ENCODE peak calls at places on chromosome 17, in five cellular contexts. One of them, this sample, is unnamed.

GRCh38 chr17:79090503-79091372 is 16.1 kb downstream of the ENGASE start:
- DNase-seq in RCC 7860: no peak
- DNase-seq in tibial artery: no peak
- DNase-seq in hypothalamus: no peak
- DNase-seq in foreskin fibroblast: no peak
- DNase-seq in this sample: no peak

GRCh38 chr17:78645421-78646295 is 68.5 kb upstream of the DNAH17 start:
- DNase-seq in RCC 7860: no peak
- DNase-seq in tibial artery: peak; percentile 78
- DNase-seq in hypothalamus: peak; percentile 32
- DNase-seq in foreskin fibroblast: no peak
- DNase-seq in this sample: no peak

GRCh38 chr17:6753006-6753445 is 2.8 kb upstream of the XAF1 start:
- DNase-seq in RCC 7860: peak; percentile 93
- DNase-seq in tibial artery: peak; percentile 66
- DNase-seq in hypothalamus: peak; percentile 58
- DNase-seq in foreskin fibroblast: peak; percentile 70
- DNase-seq in this sample: peak; percentile 61

GRCh38 chr17:48592097-48592496 is 1.5 kb downstream of the HOXB5 start:
- DNase-seq in RCC 7860: no peak
- DNase-seq in tibial artery: no peak
- DNase-seq in hypothalamus: no peak
- DNase-seq in foreskin fibroblast: no peak
- DNase-seq in this sample: no peak

GRCh38 chr17:72421128-72422092 is 300.6 kb downstream of the SOX9 start:
- DNase-seq in RCC 7860: peak; percentile 100
- DNase-seq in tibial artery: no peak
- DNase-seq in hypothalamus: peak; percentile 10
- DNase-seq in foreskin fibroblast: peak; percentile 93
- DNase-seq in this sample: peak; percentile 31

GRCh38 chr17:31787857-31788570 is 71.0 kb downstream of the COPRS start:
- DNase-seq in RCC 7860: peak; percentile 35
- DNase-seq in tibial artery: peak; percentile 54
- DNase-seq in hypothalamus: no peak
- DNase-seq in foreskin fibroblast: peak; percentile 97
- DNase-seq in this sample: peak; percentile 67

GRCh38 chr17:81339502-81340296 is 44.6 kb upstream of the SLC38A10 start:
- DNase-seq in RCC 7860: peak; percentile 48
- DNase-seq in tibial artery: no peak
- DNase-seq in hypothalamus: no peak
- DNase-seq in foreskin fibroblast: no peak
- DNase-seq in this sample: no peak

GRCh38 chr17:50209472-50210248 is 8.2 kb upstream of the COL1A1 start:
- DNase-seq in RCC 7860: peak; percentile 55
- DNase-seq in tibial artery: peak; percentile 88
- DNase-seq in hypothalamus: no peak
- DNase-seq in foreskin fibroblast: peak; percentile 100
- DNase-seq in this sample: peak; percentile 99

GRCh38 chr17:44307387-44308186 is 814 bp upstream of the RUNDC3A start:
- DNase-seq in RCC 7860: no peak
- DNase-seq in tibial artery: no peak
- DNase-seq in hypothalamus: peak; percentile 86
- DNase-seq in foreskin fibroblast: peak; percentile 26
- DNase-seq in this sample: no peak

GRCh38 chr17:43216762-43217613 is 5.3 kb downstream of the TMEM106A start:
- DNase-seq in RCC 7860: no peak
- DNase-seq in tibial artery: no peak
- DNase-seq in hypothalamus: no peak
- DNase-seq in foreskin fibroblast: no peak
- DNase-seq in this sample: no peak

GRCh38 chr17:82101301-82101715 is 3.3 kb upstream of the FASN start:
- DNase-seq in RCC 7860: no peak
- DNase-seq in tibial artery: no peak
- DNase-seq in hypothalamus: no peak
- DNase-seq in foreskin fibroblast: no peak
- DNase-seq in this sample: no peak

GRCh38 chr17:80795737-80796136 is 195.9 kb upstream of the CHMP6 start:
- DNase-seq in RCC 7860: peak; percentile 34
- DNase-seq in tibial artery: no peak
- DNase-seq in hypothalamus: peak; percentile 52
- DNase-seq in foreskin fibroblast: no peak
- DNase-seq in this sample: no peak

GRCh38 chr17:17567631-17568030 is 23.9 kb downstream of the PEMT start:
- DNase-seq in RCC 7860: no peak
- DNase-seq in tibial artery: peak; percentile 56
- DNase-seq in hypothalamus: peak; percentile 83
- DNase-seq in foreskin fibroblast: peak; percentile 29
- DNase-seq in this sample: peak; percentile 73

GRCh38 chr17:40242774-40243173 is 23.7 kb downstream of the WIPF2 start:
- DNase-seq in RCC 7860: no peak
- DNase-seq in tibial artery: no peak
- DNase-seq in hypothalamus: no peak
- DNase-seq in foreskin fibroblast: no peak
- DNase-seq in this sample: no peak

GRCh38 chr17:34443832-34444469 is 80.9 kb upstream of the CCL1 start:
- DNase-seq in RCC 7860: no peak
- DNase-seq in tibial artery: no peak
- DNase-seq in hypothalamus: no peak
- DNase-seq in foreskin fibroblast: no peak
- DNase-seq in this sample: no peak

GRCh38 chr17:29179232-29180036 is 764 bp downstream of the MYO18A start:
- DNase-seq in RCC 7860: no peak
- DNase-seq in tibial artery: no peak
- DNase-seq in hypothalamus: no peak
- DNase-seq in foreskin fibroblast: no peak
- DNase-seq in this sample: no peak

GRCh38 chr17:17391575-17392370 is 85.0 kb upstream of the MED9 start:
- DNase-seq in RCC 7860: no peak
- DNase-seq in tibial artery: no peak
- DNase-seq in hypothalamus: no peak
- DNase-seq in foreskin fibroblast: no peak
- DNase-seq in this sample: no peak

GRCh38 chr17:57104461-57105175 is 19.6 kb downstream of the AKAP1 start:
- DNase-seq in RCC 7860: peak; percentile 29
- DNase-seq in tibial artery: no peak
- DNase-seq in hypothalamus: no peak
- DNase-seq in foreskin fibroblast: peak; percentile 65
- DNase-seq in this sample: no peak

GRCh38 chr17:60960398-60961065 is 282.9 kb downstream of the BCAS3 start:
- DNase-seq in RCC 7860: no peak
- DNase-seq in tibial artery: no peak
- DNase-seq in hypothalamus: no peak
- DNase-seq in foreskin fibroblast: no peak
- DNase-seq in this sample: no peak

GRCh38 chr17:4136373-4136772 is 6.5 kb downstream of the ZZEF1 start:
- DNase-seq in RCC 7860: no peak
- DNase-seq in tibial artery: no peak
- DNase-seq in hypothalamus: peak; percentile 23
- DNase-seq in foreskin fibroblast: no peak
- DNase-seq in this sample: no peak

GRCh38 chr17:82049521-82049971 is 2.1 kb downstream of the RFNG start:
- DNase-seq in RCC 7860: no peak
- DNase-seq in tibial artery: no peak
- DNase-seq in hypothalamus: no peak
- DNase-seq in foreskin fibroblast: no peak
- DNase-seq in this sample: no peak

GRCh38 chr17:73311781-73312641 is at the start of gene CDC42EP4:
- DNase-seq in RCC 7860: peak; percentile 89
- DNase-seq in tibial artery: peak; percentile 95
- DNase-seq in hypothalamus: peak; percentile 97
- DNase-seq in foreskin fibroblast: peak; percentile 95
- DNase-seq in this sample: peak; percentile 91

GRCh38 chr17:42980766-42981397 is 517 bp downstream of the RUNDC1 start:
- DNase-seq in RCC 7860: peak; percentile 58
- DNase-seq in tibial artery: no peak
- DNase-seq in hypothalamus: peak; percentile 34
- DNase-seq in foreskin fibroblast: peak; percentile 55
- DNase-seq in this sample: no peak

GRCh38 chr17:17628388-17629008 is 37.0 kb upstream of the PEMT start:
- DNase-seq in RCC 7860: no peak
- DNase-seq in tibial artery: no peak
- DNase-seq in hypothalamus: no peak
- DNase-seq in foreskin fibroblast: no peak
- DNase-seq in this sample: no peak

GRCh38 chr17:75834279-75834920 is 9.8 kb downstream of the UNC13D start:
- DNase-seq in RCC 7860: no peak
- DNase-seq in tibial artery: no peak
- DNase-seq in hypothalamus: peak; percentile 67
- DNase-seq in foreskin fibroblast: no peak
- DNase-seq in this sample: no peak

GRCh38 chr17:574061-574460 is 140.6 kb downstream of the VPS53 start:
- DNase-seq in RCC 7860: no peak
- DNase-seq in tibial artery: no peak
- DNase-seq in hypothalamus: no peak
- DNase-seq in foreskin fibroblast: no peak
- DNase-seq in this sample: peak; percentile 44

GRCh38 chr17:43655702-43656275 is 5.9 kb downstream of the MEOX1 start:
- DNase-seq in RCC 7860: no peak
- DNase-seq in tibial artery: no peak
- DNase-seq in hypothalamus: no peak
- DNase-seq in foreskin fibroblast: no peak
- DNase-seq in this sample: no peak

GRCh38 chr17:77332981-77333685 is 192.4 kb downstream of the SEC14L1 start:
- DNase-seq in RCC 7860: peak; percentile 66
- DNase-seq in tibial artery: no peak
- DNase-seq in hypothalamus: no peak
- DNase-seq in foreskin fibroblast: peak; percentile 90
- DNase-seq in this sample: peak; percentile 81

GRCh38 chr17:5329784-5330557 is 47.9 kb downstream of the RABEP1 start:
- DNase-seq in RCC 7860: no peak
- DNase-seq in tibial artery: no peak
- DNase-seq in hypothalamus: no peak
- DNase-seq in foreskin fibroblast: no peak
- DNase-seq in this sample: no peak

GRCh38 chr17:48556534-48557401 is 11.9 kb upstream of the HOXB2 start:
- DNase-seq in RCC 7860: no peak
- DNase-seq in tibial artery: no peak
- DNase-seq in hypothalamus: no peak
- DNase-seq in foreskin fibroblast: no peak
- DNase-seq in this sample: no peak

GRCh38 chr17:6422654-6423241 is 12.2 kb downstream of the AIPL1 start:
- DNase-seq in RCC 7860: no peak
- DNase-seq in tibial artery: no peak
- DNase-seq in hypothalamus: no peak
- DNase-seq in foreskin fibroblast: no peak
- DNase-seq in this sample: no peak